ENCODE peak calls at places on chromosome 3, in nine cellular contexts. One of them, this sample, is unnamed.

GRCh38 chr3:150779402-150779858 is 16.5 kb upstream of the SIAH2 start:
- DNase-seq in brain microvascular endothelial cell: no peak
- DNase-seq in HCT116: no peak
- DNase-seq in left ventricle myocardium inferior: peak; percentile 15
- DNase-seq in tibial nerve: no peak
- DNase-seq in ovary: no peak
- DNase-seq in PC-9: no peak
- DNase-seq in cardiac fibroblast: no peak
- DNase-seq in transverse colon: no peak
- DNase-seq in this sample: no peak

GRCh38 chr3:12556243-12556722 is 604 bp upstream of the MKRN2 start:
- DNase-seq in brain microvascular endothelial cell: no peak
- DNase-seq in HCT116: no peak
- DNase-seq in left ventricle myocardium inferior: no peak
- DNase-seq in tibial nerve: no peak
- DNase-seq in ovary: no peak
- DNase-seq in PC-9: no peak
- DNase-seq in cardiac fibroblast: no peak
- DNase-seq in transverse colon: no peak
- DNase-seq in this sample: no peak

GRCh38 chr3:182812123-182812522 is 18.8 kb downstream of the ATP11B start:
- DNase-seq in brain microvascular endothelial cell: no peak
- DNase-seq in HCT116: no peak
- DNase-seq in left ventricle myocardium inferior: no peak
- DNase-seq in tibial nerve: no peak
- DNase-seq in ovary: no peak
- DNase-seq in PC-9: no peak
- DNase-seq in cardiac fibroblast: no peak
- DNase-seq in transverse colon: no peak
- DNase-seq in this sample: no peak

GRCh38 chr3:14403636-14404395 is 1.4 kb downstream of the SLC6A6 start:
- DNase-seq in brain microvascular endothelial cell: no peak
- DNase-seq in HCT116: no peak
- DNase-seq in left ventricle myocardium inferior: peak; percentile 66
- DNase-seq in tibial nerve: no peak
- DNase-seq in ovary: peak; percentile 79
- DNase-seq in PC-9: peak; percentile 39
- DNase-seq in cardiac fibroblast: no peak
- DNase-seq in transverse colon: peak; percentile 31
- DNase-seq in this sample: no peak

GRCh38 chr3:14452676-14453367 is 50.4 kb downstream of the SLC6A6 start:
- DNase-seq in brain microvascular endothelial cell: peak; percentile 94
- DNase-seq in HCT116: peak; percentile 73
- DNase-seq in left ventricle myocardium inferior: peak; percentile 90
- DNase-seq in tibial nerve: peak; percentile 79
- DNase-seq in ovary: peak; percentile 95
- DNase-seq in PC-9: peak; percentile 71
- DNase-seq in cardiac fibroblast: peak; percentile 99
- DNase-seq in transverse colon: peak; percentile 89
- DNase-seq in this sample: no peak

GRCh38 chr3:112413074-112413473 is 80.1 kb downstream of the CD200 start:
- DNase-seq in brain microvascular endothelial cell: no peak
- DNase-seq in HCT116: no peak
- DNase-seq in left ventricle myocardium inferior: no peak
- DNase-seq in tibial nerve: no peak
- DNase-seq in ovary: no peak
- DNase-seq in PC-9: no peak
- DNase-seq in cardiac fibroblast: no peak
- DNase-seq in transverse colon: no peak
- DNase-seq in this sample: no peak

GRCh38 chr3:115922681-115923347 is 299.5 kb downstream of the GAP43 start:
- DNase-seq in brain microvascular endothelial cell: peak; percentile 69
- DNase-seq in HCT116: peak; percentile 12
- DNase-seq in left ventricle myocardium inferior: no peak
- DNase-seq in tibial nerve: no peak
- DNase-seq in ovary: no peak
- DNase-seq in PC-9: peak; percentile 22
- DNase-seq in cardiac fibroblast: peak; percentile 33
- DNase-seq in transverse colon: no peak
- DNase-seq in this sample: no peak

GRCh38 chr3:25038907-25039306 is 389.2 kb upstream of the RARB start:
- DNase-seq in brain microvascular endothelial cell: no peak
- DNase-seq in HCT116: no peak
- DNase-seq in left ventricle myocardium inferior: no peak
- DNase-seq in tibial nerve: no peak
- DNase-seq in ovary: no peak
- DNase-seq in PC-9: no peak
- DNase-seq in cardiac fibroblast: no peak
- DNase-seq in transverse colon: no peak
- DNase-seq in this sample: no peak

GRCh38 chr3:177894021-177894690 is 642.1 kb upstream of the KCNMB2 start:
- DNase-seq in brain microvascular endothelial cell: no peak
- DNase-seq in HCT116: no peak
- DNase-seq in left ventricle myocardium inferior: no peak
- DNase-seq in tibial nerve: no peak
- DNase-seq in ovary: no peak
- DNase-seq in PC-9: no peak
- DNase-seq in cardiac fibroblast: peak; percentile 55
- DNase-seq in transverse colon: no peak
- DNase-seq in this sample: no peak

GRCh38 chr3:77887611-77888010 is 847.7 kb downstream of the ROBO2 start:
- DNase-seq in brain microvascular endothelial cell: peak; percentile 30
- DNase-seq in HCT116: no peak
- DNase-seq in left ventricle myocardium inferior: no peak
- DNase-seq in tibial nerve: no peak
- DNase-seq in ovary: no peak
- DNase-seq in PC-9: no peak
- DNase-seq in cardiac fibroblast: peak; percentile 1
- DNase-seq in transverse colon: no peak
- DNase-seq in this sample: no peak

GRCh38 chr3:186193534-186194450 is 84.9 kb upstream of the ETV5 start:
- DNase-seq in brain microvascular endothelial cell: no peak
- DNase-seq in HCT116: no peak
- DNase-seq in left ventricle myocardium inferior: no peak
- DNase-seq in tibial nerve: no peak
- DNase-seq in ovary: no peak
- DNase-seq in PC-9: no peak
- DNase-seq in cardiac fibroblast: no peak
- DNase-seq in transverse colon: no peak
- DNase-seq in this sample: no peak

GRCh38 chr3:2856062-2856792 is 253.9 kb downstream of the IL5RA start:
- DNase-seq in brain microvascular endothelial cell: no peak
- DNase-seq in HCT116: no peak
- DNase-seq in left ventricle myocardium inferior: no peak
- DNase-seq in tibial nerve: no peak
- DNase-seq in ovary: no peak
- DNase-seq in PC-9: no peak
- DNase-seq in cardiac fibroblast: no peak
- DNase-seq in transverse colon: no peak
- DNase-seq in this sample: no peak

GRCh38 chr3:194249323-194250103 is 101.6 kb downstream of the CPN2 start:
- DNase-seq in brain microvascular endothelial cell: no peak
- DNase-seq in HCT116: no peak
- DNase-seq in left ventricle myocardium inferior: no peak
- DNase-seq in tibial nerve: no peak
- DNase-seq in ovary: peak; percentile 69
- DNase-seq in PC-9: no peak
- DNase-seq in cardiac fibroblast: no peak
- DNase-seq in transverse colon: no peak
- DNase-seq in this sample: no peak

GRCh38 chr3:112327371-112327951 is 5.5 kb upstream of the CD200 start:
- DNase-seq in brain microvascular endothelial cell: peak; percentile 54
- DNase-seq in HCT116: peak; percentile 55
- DNase-seq in left ventricle myocardium inferior: no peak
- DNase-seq in tibial nerve: no peak
- DNase-seq in ovary: no peak
- DNase-seq in PC-9: peak; percentile 11
- DNase-seq in cardiac fibroblast: peak; percentile 84
- DNase-seq in transverse colon: no peak
- DNase-seq in this sample: no peak

GRCh38 chr3:13492976-13493866 is 13.1 kb downstream of the HDAC11 start:
- DNase-seq in brain microvascular endothelial cell: no peak
- DNase-seq in HCT116: no peak
- DNase-seq in left ventricle myocardium inferior: peak; percentile 11
- DNase-seq in tibial nerve: no peak
- DNase-seq in ovary: peak; percentile 12
- DNase-seq in PC-9: no peak
- DNase-seq in cardiac fibroblast: no peak
- DNase-seq in transverse colon: no peak
- DNase-seq in this sample: no peak

GRCh38 chr3:123336001-123336400 is 112.9 kb downstream of the ADCY5 start:
- DNase-seq in brain microvascular endothelial cell: no peak
- DNase-seq in HCT116: no peak
- DNase-seq in left ventricle myocardium inferior: peak; percentile 7
- DNase-seq in tibial nerve: no peak
- DNase-seq in ovary: no peak
- DNase-seq in PC-9: no peak
- DNase-seq in cardiac fibroblast: no peak
- DNase-seq in transverse colon: no peak
- DNase-seq in this sample: no peak

GRCh38 chr3:168269019-168269418 is 173.3 kb upstream of the GOLIM4 start:
- DNase-seq in brain microvascular endothelial cell: no peak
- DNase-seq in HCT116: no peak
- DNase-seq in left ventricle myocardium inferior: no peak
- DNase-seq in tibial nerve: no peak
- DNase-seq in ovary: no peak
- DNase-seq in PC-9: no peak
- DNase-seq in cardiac fibroblast: no peak
- DNase-seq in transverse colon: no peak
- DNase-seq in this sample: no peak

DNA sequence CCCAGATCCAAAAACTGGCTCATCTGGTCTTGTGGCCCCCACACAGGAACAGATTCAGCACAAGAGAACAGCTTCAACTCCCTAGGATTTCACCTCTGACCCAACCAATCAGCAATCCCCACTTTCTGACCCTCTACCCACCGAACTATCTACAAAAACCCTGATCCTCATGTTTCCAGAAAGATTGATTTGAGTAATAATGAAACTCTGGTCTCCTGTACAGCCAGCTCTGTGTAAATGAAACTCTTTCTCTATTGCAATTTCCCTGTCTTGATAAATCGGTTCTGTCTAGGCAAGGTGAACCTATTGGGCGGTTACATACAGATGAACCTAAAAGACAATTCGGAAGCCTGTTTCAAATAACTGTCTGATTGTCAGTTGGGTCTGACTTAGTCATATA is 847.6 kb upstream of the ALCAM start:
- DNase-seq in brain microvascular endothelial cell: no peak
- DNase-seq in HCT116: no peak
- DNase-seq in left ventricle myocardium inferior: no peak
- DNase-seq in tibial nerve: no peak
- DNase-seq in ovary: no peak
- DNase-seq in PC-9: no peak
- DNase-seq in cardiac fibroblast: no peak
- DNase-seq in transverse colon: no peak
- DNase-seq in this sample: no peak
- H3K4me3 ChIP-seq in brain microvascular endothelial cell: no peak overlapping the region
- H3K4me3 ChIP-seq in HCT116: no peak overlapping the region
- H3K4me3 ChIP-seq in left ventricle myocardium inferior: no peak overlapping the region
- H3K4me3 ChIP-seq in tibial nerve: no peak overlapping the region
- H3K4me3 ChIP-seq in ovary: no peak overlapping the region
- H3K4me3 ChIP-seq in PC-9: no peak overlapping the region
- H3K4me3 ChIP-seq in cardiac fibroblast: no peak overlapping the region
- H3K4me3 ChIP-seq in transverse colon: no peak overlapping the region
- H3K4me3 ChIP-seq in this sample: no peak overlapping the region

GRCh38 chr3:172276103-172276502 is 172.2 kb downstream of the GHSR start:
- DNase-seq in brain microvascular endothelial cell: no peak
- DNase-seq in HCT116: no peak
- DNase-seq in left ventricle myocardium inferior: no peak
- DNase-seq in tibial nerve: no peak
- DNase-seq in ovary: no peak
- DNase-seq in PC-9: no peak
- DNase-seq in cardiac fibroblast: no peak
- DNase-seq in transverse colon: no peak
- DNase-seq in this sample: no peak
- TF ChIP-seq CTCF in brain microvascular endothelial cell: peak; percentile 6
- TF ChIP-seq CTCF in HCT116: no peak
- TF ChIP-seq CTCF in left ventricle myocardium inferior: peak; percentile 31
- TF ChIP-seq CTCF in tibial nerve: no peak
- TF ChIP-seq CTCF in ovary: no peak
- TF ChIP-seq CTCF in PC-9: peak; percentile 23
- TF ChIP-seq CTCF in cardiac fibroblast: no peak
- TF ChIP-seq CTCF in transverse colon: no peak
- TF ChIP-seq CTCF in this sample: no peak

DNA sequence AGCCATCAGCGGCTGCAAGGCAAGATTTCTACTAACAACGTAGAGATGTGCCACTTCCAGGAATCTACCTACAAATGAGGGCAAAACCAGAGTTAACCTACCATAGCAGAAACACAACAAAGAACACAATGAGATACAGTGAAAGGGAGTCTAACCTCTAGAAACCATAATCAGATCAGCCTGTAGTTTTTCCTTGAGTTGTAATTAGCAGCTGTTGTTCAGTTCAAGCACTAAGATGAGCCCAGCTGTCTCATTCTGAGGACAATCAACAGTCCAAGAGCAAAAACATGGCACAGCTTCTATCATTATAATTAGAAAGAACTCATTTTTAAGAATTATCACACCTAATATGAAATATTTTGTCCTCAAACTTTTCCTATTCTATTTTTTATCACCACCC is 50.3 kb downstream of the MAGI1 start:
- DNase-seq in brain microvascular endothelial cell: no peak
- DNase-seq in HCT116: no peak
- DNase-seq in left ventricle myocardium inferior: no peak
- DNase-seq in tibial nerve: no peak
- DNase-seq in ovary: no peak
- DNase-seq in PC-9: no peak
- DNase-seq in cardiac fibroblast: no peak
- DNase-seq in transverse colon: no peak
- DNase-seq in this sample: no peak
- H3K4me3 ChIP-seq in brain microvascular endothelial cell: no peak overlapping the region
- H3K4me3 ChIP-seq in HCT116: no peak overlapping the region
- H3K4me3 ChIP-seq in left ventricle myocardium inferior: no peak overlapping the region
- H3K4me3 ChIP-seq in tibial nerve: no peak overlapping the region
- H3K4me3 ChIP-seq in ovary: no peak overlapping the region
- H3K4me3 ChIP-seq in PC-9: no peak overlapping the region
- H3K4me3 ChIP-seq in cardiac fibroblast: no peak overlapping the region
- H3K4me3 ChIP-seq in transverse colon: no peak overlapping the region
- H3K4me3 ChIP-seq in this sample: no peak overlapping the region

DNA sequence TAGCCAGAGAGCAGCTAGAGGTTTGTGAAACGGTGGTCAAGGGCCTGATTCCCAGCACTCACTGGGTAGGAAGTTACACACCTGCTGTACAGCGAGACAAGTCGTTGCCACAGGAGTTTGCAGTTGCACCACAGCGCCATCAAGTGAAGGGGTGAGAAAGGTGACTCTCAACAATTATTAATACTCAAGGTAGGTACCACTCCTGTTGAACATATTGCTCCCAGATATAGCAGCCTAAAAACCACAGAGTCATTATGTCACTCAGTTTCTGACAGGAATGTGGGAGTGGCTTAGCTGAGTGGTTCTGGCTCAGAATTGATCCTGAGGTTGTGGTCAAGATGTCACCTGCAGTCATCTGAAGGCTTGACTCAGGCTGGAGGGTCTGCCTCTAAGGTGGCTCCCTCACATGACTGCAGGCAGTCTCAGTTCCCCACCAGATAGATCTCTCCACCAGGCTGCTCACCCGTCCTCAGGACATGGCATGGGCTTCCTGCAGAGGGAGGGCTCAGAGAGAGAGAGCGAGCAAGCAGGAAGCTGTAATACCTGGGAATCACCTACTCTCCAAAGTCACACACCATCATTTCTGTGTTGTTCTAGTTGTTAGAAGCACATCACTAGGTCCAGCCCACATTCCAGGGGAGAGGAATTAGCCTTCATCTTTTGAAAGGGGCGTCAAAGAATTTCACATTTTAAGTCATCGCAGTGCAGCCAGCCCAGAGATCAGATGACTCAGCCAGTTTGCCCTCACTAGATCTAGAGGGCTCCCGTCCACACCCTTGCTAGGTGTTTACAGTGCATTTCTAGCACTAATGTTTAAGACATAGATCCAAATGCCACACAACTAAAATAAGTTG is 17.0 kb upstream of the ANO10 start:
- DNase-seq in brain microvascular endothelial cell: no peak
- DNase-seq in HCT116: peak; percentile 58
- DNase-seq in left ventricle myocardium inferior: no peak
- DNase-seq in tibial nerve: no peak
- DNase-seq in ovary: no peak
- DNase-seq in PC-9: peak; percentile 70
- DNase-seq in cardiac fibroblast: peak; percentile 25
- DNase-seq in transverse colon: peak; percentile 73
- DNase-seq in this sample: no peak
- TF ChIP-seq CTCF in brain microvascular endothelial cell: peak; percentile 29
- TF ChIP-seq CTCF in HCT116: peak; percentile 64
- TF ChIP-seq CTCF in left ventricle myocardium inferior: no peak
- TF ChIP-seq CTCF in tibial nerve: no peak
- TF ChIP-seq CTCF in ovary: no peak
- TF ChIP-seq CTCF in PC-9: peak; percentile 59
- TF ChIP-seq CTCF in cardiac fibroblast: no peak
- TF ChIP-seq CTCF in transverse colon: peak; percentile 50
- TF ChIP-seq CTCF in this sample: peak; percentile 48

This sample was measured in Panc1.